ENCODE peak calls at places on chromosomes 12 and 14, in six cellular contexts. L, R, V, I, N and B are unnamed samples.

GRCh38 chr14:105856676-105857222 is 330.4 kb downstream of the TMEM121 start:
- DNase-seq in N (no peak), R (no peak), V (no peak), L (no peak), I (no peak), B (peak; percentile 47)

GRCh38 chr12:109440851-109441490 is 36.1 kb downstream of the KCTD10 start:
- DNase-seq in I (no peak), L (no peak), N (no peak), V (peak; percentile 34), R (no peak), B (no peak)

GRCh38 chr14:103890052-103890371 is 38.2 kb upstream of the TDRD9 start:
- DNase-seq in R (no peak), I (no peak), V (no peak), L (no peak), N (no peak), B (no peak)

GRCh38 chr12:79858518-79858917 is 76.4 kb downstream of the PPP1R12A start:
- DNase-seq in V (peak; percentile 37), N (no peak), I (no peak), R (no peak), L (no peak), B (no peak)

GRCh38 chr12:6550294-6551062 is 5.4 kb downstream of the IFFO1 start:
- DNase-seq in L (no peak), R (peak; percentile 47), N (no peak), V (no peak), I (no peak), B (no peak)

GRCh38 chr14:25537846-25538455 is 488.0 kb upstream of the STXBP6 start:
- DNase-seq in N (no peak), L (no peak), I (no peak), R (no peak), V (no peak), B (no peak)

GRCh38 chr12:124705545-124706138 is 138.2 kb upstream of the NCOR2 start:
- DNase-seq in L (no peak), V (no peak), I (no peak), R (no peak), N (no peak), B (no peak)

GRCh38 chr14:64680013-64680674 is 24.1 kb upstream of the PLEKHG3 start:
- DNase-seq in L (no peak), R (no peak), N (peak; percentile 72), V (peak; percentile 51), I (no peak), B (no peak)

GRCh38 chr12:64656429-64656828 is 46.1 kb downstream of the RASSF3 start:
- DNase-seq in V (no peak), I (no peak), L (no peak), N (no peak), R (no peak), B (no peak)

GRCh38 chr14:67680121-67680602 is 5.7 kb upstream of the VTI1B start:
- DNase-seq in L (no peak), V (peak; percentile 88), I (no peak), N (no peak), R (no peak), B (no peak)

GRCh38 chr12:108386704-108387360 is 47.7 kb upstream of the CMKLR1 start:
- DNase-seq in I (no peak), L (no peak), R (no peak), V (no peak), N (no peak), B (no peak)

GRCh38 chr12:32532415-32532814 is 133.1 kb downstream of the FGD4 start:
- DNase-seq in N (no peak), V (no peak), R (no peak), I (no peak), L (no peak), B (no peak)

GRCh38 chr12:93857279-93857894 is 180.2 kb downstream of the CRADD start:
- DNase-seq in I (no peak), V (peak; percentile 45), L (no peak), R (no peak), N (no peak), B (no peak)

GRCh38 chr12:131636940-131637750 is 73.7 kb upstream of the SFSWAP start:
- DNase-seq in V (no peak), N (no peak), I (no peak), R (no peak), L (no peak), B (no peak)

GRCh38 chr12:2317819-2318218 is 265.0 kb downstream of the CACNA1C start:
- DNase-seq in V (no peak), L (no peak), N (no peak), R (no peak), I (no peak), B (no peak)

GRCh38 chr14:101055776-101056374 is 152.4 kb upstream of the RTL1 start:
- DNase-seq in R (no peak), L (no peak), N (no peak), V (no peak), I (no peak), B (no peak)
- TF ChIP-seq CTCF in R (no peak), L (no peak), N (no peak), V (no peak), I (no peak), B (no peak)

DNA sequence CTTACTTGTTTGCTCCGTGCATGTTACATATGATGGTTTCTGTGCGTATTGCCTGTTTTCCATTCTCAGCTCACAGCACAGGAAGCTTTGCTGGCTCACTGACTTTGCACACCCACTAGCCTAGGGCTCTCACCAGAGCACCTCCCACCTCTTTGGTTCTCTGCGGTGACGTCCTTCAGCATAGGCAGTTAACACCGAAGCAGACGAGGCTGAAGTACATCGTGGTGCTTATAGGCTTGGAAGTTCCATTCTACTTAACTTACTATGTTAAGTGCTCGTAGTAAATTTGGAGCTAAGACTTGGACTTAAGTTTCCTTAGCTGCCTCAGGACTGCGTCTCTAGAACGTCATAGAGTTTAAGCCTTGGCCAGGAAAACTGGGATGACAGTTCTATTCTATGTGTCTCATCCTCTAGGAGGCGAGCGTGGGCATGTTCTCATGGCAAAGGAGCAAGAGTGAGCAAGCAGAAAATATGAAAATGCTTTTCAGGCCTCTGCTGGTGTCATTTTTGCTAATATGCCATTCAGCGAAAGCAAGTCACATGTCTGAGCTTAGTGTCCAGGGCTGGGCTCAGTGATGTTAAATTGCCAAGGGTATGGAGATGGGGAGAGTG is 57.4 kb downstream of the NRXN3 start:
- DNase-seq in L (no peak), R (no peak), V (no peak), I (no peak), N (no peak), B (no peak)
- TF ChIP-seq CTCF in L (no peak), R (no peak), V (no peak), I (no peak), N (no peak), B (no peak)

DNA sequence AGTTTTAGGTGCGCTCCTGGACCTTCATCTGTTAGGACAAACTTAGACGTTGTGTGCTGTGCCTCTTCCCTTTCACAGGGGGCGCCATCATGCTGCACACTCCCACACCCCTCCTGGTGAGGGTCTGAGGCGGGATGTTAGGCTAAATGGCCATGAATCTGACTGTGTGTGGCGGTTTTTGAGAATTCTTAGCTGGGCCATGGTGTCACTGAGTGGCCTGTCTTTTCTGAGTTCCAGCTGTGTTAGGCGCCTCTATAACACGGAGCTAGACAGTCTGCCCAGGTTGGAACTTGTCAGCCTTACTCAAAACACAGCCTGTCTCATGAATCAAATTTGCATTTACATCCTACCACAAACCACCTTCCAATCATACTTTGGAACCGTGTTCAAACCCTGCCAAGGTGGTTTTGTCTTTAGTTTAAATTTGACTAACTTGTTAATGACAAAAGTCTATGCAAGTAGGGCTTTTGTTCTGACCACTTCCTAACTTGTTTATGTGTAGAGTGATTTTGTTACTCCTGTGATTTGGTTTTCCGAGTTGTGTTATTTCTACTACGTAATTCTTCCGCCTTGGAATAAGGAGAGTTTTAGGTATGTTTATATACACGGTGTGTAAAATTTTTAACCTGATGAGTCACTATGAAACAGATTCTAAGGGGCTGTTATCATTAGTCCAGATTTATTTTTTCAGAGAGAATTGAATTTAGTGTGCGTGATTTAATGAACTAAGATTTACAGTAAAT is 19.6 kb downstream of the ACVR1B start:
- DNase-seq in I (peak; percentile 66), R (no peak), L (no peak), V (peak; percentile 51), N (no peak), B (no peak)
- TF ChIP-seq CTCF in I (peak; percentile 56), R (peak; percentile 37), L (peak; percentile 73), V (peak; percentile 39), N (no peak), B (peak; percentile 75)

GRCh38 chr12:49524660-49525324 is 14.0 kb upstream of the KCNH3 start:
- DNase-seq in R (no peak), V (peak; percentile 72), L (no peak), I (no peak), N (no peak), B (no peak)
- TF ChIP-seq CTCF in R (no peak), V (no peak), L (no peak), I (no peak), N (no peak), B (no peak)

DNA sequence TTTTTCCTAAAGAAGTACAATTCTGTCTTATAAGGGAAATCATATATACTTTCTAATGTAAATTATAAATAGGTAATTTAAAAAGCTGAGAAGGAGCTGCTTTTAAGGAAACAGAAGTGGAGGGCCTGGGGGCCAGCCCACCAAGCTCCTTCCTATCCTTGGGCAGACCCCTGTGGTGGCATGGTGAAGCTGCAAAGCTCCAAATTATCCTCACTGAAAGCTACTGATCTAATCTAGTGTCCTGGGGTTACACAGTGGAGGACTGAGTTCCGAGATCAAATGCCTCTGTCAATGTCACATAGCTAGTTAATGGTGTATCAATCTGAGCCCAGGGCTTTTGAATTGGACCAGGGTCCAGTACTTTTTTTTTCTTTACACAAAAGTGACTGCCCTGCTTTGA is 355.4 kb downstream of the CEP128 start:
- DNase-seq in N (no peak), V (no peak), L (no peak), R (no peak), I (no peak), B (no peak)
- TF ChIP-seq CTCF in N (no peak), V (no peak), L (no peak), R (no peak), I (no peak), B (no peak)

DNA sequence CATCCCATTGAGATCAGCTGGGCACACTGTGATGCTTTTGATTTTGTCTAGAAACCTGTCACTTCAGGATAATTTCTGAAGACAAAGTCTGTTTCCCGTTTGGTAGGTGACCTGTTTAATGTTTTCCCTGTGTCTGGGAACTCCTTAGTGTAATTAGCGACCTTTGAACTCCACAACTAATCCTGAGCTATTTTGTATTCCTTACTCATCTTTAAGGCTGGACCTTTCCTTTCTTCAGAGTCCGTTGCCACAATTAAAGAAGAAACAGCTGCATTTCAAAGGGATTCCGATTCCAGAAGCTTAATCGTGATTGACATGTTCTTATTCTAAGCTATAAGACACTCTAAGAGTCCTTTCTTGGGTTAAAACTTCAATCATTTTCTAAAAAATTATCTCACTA is 22.0 kb downstream of the AP5M1 start:
- DNase-seq in N (no peak), L (no peak), I (no peak), V (no peak), R (no peak), B (no peak)
- TF ChIP-seq CTCF in N (no peak), L (no peak), I (no peak), V (no peak), R (no peak), B (no peak)